ENCODE peak calls at places on chromosomes 13 and 19, in six cellular contexts. V is breast epithelium, X is AG04450, I is fibroblast of lung, S is IMR-90, W is HepG2. L is an unnamed sample.
A peak's percentile ranks its signal among the peaks of the same experiment; 100 is the strongest.

GRCh38 chr13:26061947-26062346 is 10.1 kb upstream of the SHISA2 start:
- DNase-seq in V (no peak), X (peak; percentile 23), I (peak; percentile 93), S (peak; percentile 61), W (no peak), L (peak; percentile 92)

GRCh38 chr19:21463449-21464105 is 41.8 kb upstream of the ZNF429 start:
- DNase-seq in V (no peak), X (no peak), I (peak; percentile 64), S (no peak), W (no peak), L (peak; percentile 3)

GRCh38 chr13:111347438-111347837 is 27.0 kb downstream of the TEX29 start:
- DNase-seq in V (no peak), X (no peak), I (no peak), S (no peak), W (no peak), L (no peak)

GRCh38 chr19:8575467-8575997 is 1.7 kb downstream of the MYO1F start:
- DNase-seq in V (no peak), X (no peak), I (peak; percentile 80), S (peak; percentile 35), W (no peak), L (peak; percentile 55)

GRCh38 chr13:78625384-78625783 is 22.0 kb upstream of the POU4F1 start:
- DNase-seq in V (no peak), X (no peak), I (no peak), S (no peak), W (no peak), L (no peak)

GRCh38 chr13:111484959-111485358 is 164.5 kb downstream of the TEX29 start:
- DNase-seq in V (no peak), X (no peak), I (no peak), S (no peak), W (no peak), L (no peak)

GRCh38 chr13:112968380-112968909 is 569 bp upstream of the MCF2L start:
- DNase-seq in V (peak; percentile 69), X (no peak), I (no peak), S (no peak), W (no peak), L (no peak)

GRCh38 chr19:45863840-45864628 is at the start of gene FOXA3:
- DNase-seq in V (no peak), X (no peak), I (peak; percentile 15), S (peak; percentile 17), W (peak; percentile 64), L (peak; percentile 8)

GRCh38 chr19:5738423-5738822 is 18.0 kb downstream of the CATSPERD start:
- DNase-seq in V (no peak), X (no peak), I (no peak), S (no peak), W (no peak), L (no peak)

GRCh38 chr19:39405261-39405912 is 1.3 kb upstream of the ZFP36 start:
- DNase-seq in V (no peak), X (no peak), I (no peak), S (no peak), W (no peak), L (no peak)
- H3K4me3 ChIP-seq in V (peak overlapping the region; percentile 81), X (no peak overlapping the region), I (no peak overlapping the region), S (no peak overlapping the region), W (no peak overlapping the region), L (no peak overlapping the region)

GRCh38 chr13:35818577-35819165 is 312.5 kb downstream of the DCLK1 start:
- DNase-seq in V (no peak), X (no peak), I (peak; percentile 30), S (peak; percentile 60), W (peak; percentile 7), L (peak; percentile 55)
- TF ChIP-seq CTCF in V (peak; percentile 50), X (peak; percentile 78), I (peak; percentile 56), S (peak; percentile 68), W (peak; percentile 28), L (peak; percentile 58)

DNA sequence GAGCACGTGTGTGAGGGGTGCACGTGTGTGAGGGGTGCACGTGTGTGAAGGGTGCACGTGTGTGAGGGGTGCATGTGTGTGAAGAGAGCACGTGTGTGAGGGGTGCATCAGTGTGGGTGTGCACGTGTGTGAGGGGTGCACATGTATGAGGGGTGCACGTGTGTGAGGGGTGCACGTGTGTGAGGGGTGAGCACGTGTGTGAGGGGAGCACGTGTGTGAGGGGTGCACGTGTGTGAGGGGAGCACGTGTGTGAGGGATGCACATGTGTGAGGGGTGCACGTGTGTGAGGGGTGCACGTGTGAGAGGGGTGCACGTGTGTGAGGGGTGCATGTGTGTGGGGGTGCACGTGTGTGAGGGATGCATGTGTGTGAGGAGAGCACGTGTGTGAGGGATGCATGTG is 15.7 kb downstream of the RASA3 start:
- DNase-seq in V (no peak), X (no peak), I (no peak), S (no peak), W (no peak), L (no peak)
- H3K4me3 ChIP-seq in V (no peak overlapping the region), X (no peak overlapping the region), I (no peak overlapping the region), S (no peak overlapping the region), W (no peak overlapping the region), L (no peak overlapping the region)

DNA sequence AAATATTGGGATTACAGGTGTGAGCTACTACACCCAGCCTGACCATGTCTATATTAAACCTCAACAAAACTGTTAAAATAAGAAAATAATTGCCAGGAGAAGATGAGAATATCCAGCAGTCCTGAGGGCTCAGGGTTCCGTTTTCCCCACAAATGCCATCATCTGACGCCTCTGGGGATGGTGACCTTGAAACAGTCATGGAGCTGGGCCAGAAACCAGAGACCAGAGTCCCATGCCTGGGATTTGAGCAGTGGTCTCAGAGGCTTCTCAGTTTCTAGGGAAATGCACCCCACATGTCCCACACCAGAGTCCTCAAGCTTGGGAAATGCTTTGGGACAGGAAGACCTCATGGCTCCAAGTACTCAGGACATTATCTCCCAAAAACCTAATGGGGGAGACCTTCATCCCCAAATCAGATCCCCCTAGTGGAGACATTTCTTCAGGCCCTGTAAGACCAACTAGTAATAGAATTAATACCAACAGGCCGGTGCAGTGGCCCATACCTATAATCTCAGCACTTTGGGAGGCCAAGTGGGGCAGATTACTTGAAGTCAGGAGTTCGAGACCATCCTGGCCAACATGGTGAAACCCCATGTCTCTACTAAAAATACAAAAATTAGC is 2.9 kb upstream of the MAP1S start:
- DNase-seq in V (no peak), X (no peak), I (no peak), S (no peak), W (peak; percentile 9), L (no peak)
- TF ChIP-seq CTCF in V (no peak), X (peak; percentile 29), I (no peak), S (no peak), W (no peak), L (no peak)

DNA sequence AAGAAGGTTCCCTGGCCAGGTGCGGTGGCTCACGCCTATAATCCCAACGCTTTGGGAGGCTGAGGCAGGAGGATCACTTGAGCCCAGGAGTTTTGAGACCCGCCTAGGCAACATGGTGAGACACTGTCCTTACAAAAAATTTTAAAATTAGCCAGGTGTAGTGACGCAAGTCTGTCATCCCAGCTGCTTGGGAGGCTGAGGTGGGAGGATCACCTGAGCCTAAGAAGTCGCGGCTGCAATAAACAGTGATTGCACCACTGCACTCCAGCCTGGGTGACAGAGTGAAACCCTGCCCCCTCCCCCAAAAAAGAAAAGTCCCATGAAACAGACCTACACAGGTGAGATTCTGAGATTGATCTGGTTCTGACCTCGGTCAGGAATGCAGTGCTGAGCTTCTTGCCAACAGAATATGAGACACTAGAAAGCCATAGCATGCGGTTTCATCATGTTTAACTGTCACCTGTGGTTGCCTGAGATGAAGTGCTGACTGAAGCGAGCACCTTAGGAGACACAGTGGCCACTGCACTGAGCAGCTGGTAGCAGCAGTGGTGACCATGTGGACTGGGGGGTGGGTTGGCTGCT is 2.0 kb upstream of the A1BG start:
- DNase-seq in V (no peak), X (no peak), I (no peak), S (no peak), W (no peak), L (no peak)
- H3K4me3 ChIP-seq in V (peak overlapping the region; percentile 42), X (no peak overlapping the region), I (no peak overlapping the region), S (no peak overlapping the region), W (no peak overlapping the region), L (no peak overlapping the region)

L was measured in astrocyte of the spinal cord.